ENCODE peak calls at places on chromosomes 2 and 18, in nine cellular contexts. H is M059J; N is cardiac muscle cell; D is CD4-positive, CD25-positive, alpha-beta regulatory T cell; C is NCI-H460; P is NAMALWA; R is amniotic stem cell; T is T-helper 2 cell; J is nephron progenitor cell. G is an unnamed sample.

GRCh38 chr2:148416248-148416647 is 228.3 kb upstream of the EPC2 start:
- DNase-seq in H (no peak), N (no peak), D (no peak), C (no peak), P (no peak), R (no peak), T (no peak), J (no peak), G (no peak)

GRCh38 chr2:241940329-241940728 is 70.8 kb downstream of the RTP5 start:
- DNase-seq in H (peak), N (no peak), D (no peak), C (no peak), P (peak), R (no peak), T (no peak), J (no peak), G (no peak)

GRCh38 chr2:161100216-161100615 is 60.0 kb upstream of the TANK start:
- DNase-seq in H (no peak), N (no peak), D (no peak), C (no peak), P (no peak), R (no peak), T (no peak), J (no peak), G (no peak)

GRCh38 chr2:138827426-138828054 is 47.4 kb upstream of the NXPH2 start:
- DNase-seq in H (peak), N (peak), D (peak), C (peak), P (peak), R (peak), T (no peak), J (peak), G (peak)

GRCh38 chr2:118832791-118833715 is 14.4 kb downstream of the EN1 start:
- DNase-seq in H (no peak), N (no peak), D (no peak), C (no peak), P (no peak), R (no peak), T (no peak), J (no peak), G (no peak)

GRCh38 chr18:55079481-55080350 is 120.5 kb upstream of the CCDC68 start:
- DNase-seq in H (no peak), N (peak), D (no peak), C (no peak), P (no peak), R (no peak), T (no peak), J (no peak), G (no peak)

GRCh38 chr2:36367497-36368353 is 12.1 kb downstream of the CRIM1 start:
- DNase-seq in H (peak), N (no peak), D (no peak), C (no peak), P (no peak), R (no peak), T (no peak), J (no peak), G (no peak)

GRCh38 chr2:37232131-37232933 is 874 bp downstream of the NDUFAF7 start:
- DNase-seq in H (no peak), N (no peak), D (no peak), C (no peak), P (no peak), R (peak), T (no peak), J (peak), G (no peak)

GRCh38 chr2:73074110-73075069 is 2.9 kb upstream of the SFXN5 start:
- DNase-seq in H (no peak), N (no peak), D (no peak), C (no peak), P (no peak), R (no peak), T (no peak), J (no peak), G (no peak)

GRCh38 chr2:172516299-172516698 is 39.6 kb upstream of the PDK1 start:
- DNase-seq in H (peak), N (no peak), D (no peak), C (peak), P (no peak), R (peak), T (no peak), J (no peak), G (no peak)

GRCh38 chr2:190627881-190628412 is 20.9 kb upstream of the NAB1 start:
- DNase-seq in H (no peak), N (no peak), D (no peak), C (no peak), P (no peak), R (no peak), T (no peak), J (peak), G (no peak)

GRCh38 chr18:34880403-34880802 is 160.8 kb upstream of the MAPRE2 start:
- DNase-seq in H (no peak), N (no peak), D (no peak), C (no peak), P (no peak), R (no peak), T (no peak), J (no peak), G (no peak)

GRCh38 chr18:74050807-74051206 is 96.8 kb downstream of the FBXO15 start:
- DNase-seq in H (no peak), N (no peak), D (no peak), C (no peak), P (no peak), R (no peak), T (no peak), J (no peak), G (no peak)

GRCh38 chr2:213220967-213221603 is 63.2 kb upstream of the SPAG16 start:
- DNase-seq in H (no peak), N (no peak), D (no peak), C (no peak), P (peak), R (no peak), T (no peak), J (no peak), G (no peak)

GRCh38 chr2:25558262-25558661 is 115.1 kb downstream of the DTNB start:
- DNase-seq in H (peak), N (no peak), D (peak), C (no peak), P (peak), R (peak), T (no peak), J (no peak), G (no peak)

GRCh38 chr18:58692420-58693185 is 21.3 kb downstream of the MALT1 start:
- DNase-seq in H (no peak), N (no peak), D (peak), C (no peak), P (no peak), R (no peak), T (no peak), J (no peak), G (no peak)

GRCh38 chr2:190340369-190340768 is 3.0 kb upstream of the INPP1 start:
- DNase-seq in H (peak), N (no peak), D (no peak), C (peak), P (no peak), R (no peak), T (no peak), J (no peak), G (no peak)

GRCh38 chr2:159147687-159148086 is 138.8 kb downstream of the WDSUB1 start:
- DNase-seq in H (no peak), N (no peak), D (no peak), C (no peak), P (no peak), R (no peak), T (no peak), J (no peak), G (no peak)

GRCh38 chr2:95289251-95289650 is 7.9 kb upstream of the KCNIP3 start:
- DNase-seq in H (no peak), N (no peak), D (no peak), C (no peak), P (peak), R (no peak), T (no peak), J (no peak), G (no peak)

GRCh38 chr2:220533485-220533884 is 906.1 kb downstream of the SLC4A3 start:
- DNase-seq in H (peak), N (no peak), D (no peak), C (peak), P (peak), R (peak), T (no peak), J (no peak), G (no peak)

GRCh38 chr2:170660406-170660805 is 54.7 kb upstream of the SP5 start:
- DNase-seq in H (no peak), N (no peak), D (no peak), C (no peak), P (no peak), R (no peak), T (no peak), J (no peak), G (no peak)

GRCh38 chr2:239178484-239178883 is 222.3 kb downstream of the HDAC4 start:
- DNase-seq in H (no peak), N (no peak), D (no peak), C (no peak), P (no peak), R (no peak), T (no peak), J (no peak), G (no peak)

GRCh38 chr2:186751790-186752189 is 57.9 kb downstream of the FAM171B start:
- DNase-seq in H (no peak), N (peak), D (no peak), C (no peak), P (no peak), R (no peak), T (no peak), J (no peak), G (no peak)

G was measured in CD8-positive, alpha-beta memory T cell.